ENCODE peak calls at places on chromosome 20, in six cellular contexts. One of them, this sample, is unnamed.

GRCh38 chr20:61993058-61993457 is 72.6 kb downstream of the TAF4 start:
- DNase-seq in fibroblast of lung: no peak
- DNase-seq in mesenchymal stem cell: no peak
- DNase-seq in kidney: peak; percentile 32
- DNase-seq in GM23248: no peak
- DNase-seq in colonic mucosa: no peak
- DNase-seq in this sample: no peak

GRCh38 chr20:44370639-44371218 is 15.2 kb downstream of the HNF4A start:
- DNase-seq in fibroblast of lung: no peak
- DNase-seq in mesenchymal stem cell: no peak
- DNase-seq in kidney: no peak
- DNase-seq in GM23248: no peak
- DNase-seq in colonic mucosa: peak; percentile 82
- DNase-seq in this sample: no peak

GRCh38 chr20:40945754-40946451 is 82.7 kb upstream of the TOP1 start:
- DNase-seq in fibroblast of lung: peak; percentile 75
- DNase-seq in mesenchymal stem cell: peak; percentile 50
- DNase-seq in kidney: no peak
- DNase-seq in GM23248: peak; percentile 68
- DNase-seq in colonic mucosa: peak; percentile 38
- DNase-seq in this sample: peak; percentile 56

GRCh38 chr20:50713677-50714101 is 17.7 kb upstream of the PARD6B start:
- DNase-seq in fibroblast of lung: peak; percentile 73
- DNase-seq in mesenchymal stem cell: no peak
- DNase-seq in kidney: no peak
- DNase-seq in GM23248: peak; percentile 62
- DNase-seq in colonic mucosa: no peak
- DNase-seq in this sample: no peak

GRCh38 chr20:43507150-43508080 is at the start of gene L3MBTL1:
- DNase-seq in fibroblast of lung: peak; percentile 27
- DNase-seq in mesenchymal stem cell: peak; percentile 36
- DNase-seq in kidney: peak; percentile 81
- DNase-seq in GM23248: peak; percentile 49
- DNase-seq in colonic mucosa: peak; percentile 61
- DNase-seq in this sample: peak; percentile 35

GRCh38 chr20:61643631-61644386 is 391.7 kb downstream of the CDH4 start:
- DNase-seq in fibroblast of lung: no peak
- DNase-seq in mesenchymal stem cell: no peak
- DNase-seq in kidney: no peak
- DNase-seq in GM23248: no peak
- DNase-seq in colonic mucosa: no peak
- DNase-seq in this sample: no peak

GRCh38 chr20:62370115-62370806 is 3.1 kb upstream of the LAMA5 start:
- DNase-seq in fibroblast of lung: peak; percentile 89
- DNase-seq in mesenchymal stem cell: peak; percentile 86
- DNase-seq in kidney: no peak
- DNase-seq in GM23248: peak; percentile 65
- DNase-seq in colonic mucosa: no peak
- DNase-seq in this sample: no peak

GRCh38 chr20:48260370-48260769 is 475.1 kb upstream of the SULF2 start:
- DNase-seq in fibroblast of lung: no peak
- DNase-seq in mesenchymal stem cell: no peak
- DNase-seq in kidney: no peak
- DNase-seq in GM23248: no peak
- DNase-seq in colonic mucosa: no peak
- DNase-seq in this sample: no peak

GRCh38 chr20:56417911-56418310 is 5.9 kb downstream of the CASS4 start:
- DNase-seq in fibroblast of lung: no peak
- DNase-seq in mesenchymal stem cell: no peak
- DNase-seq in kidney: no peak
- DNase-seq in GM23248: peak; percentile 63
- DNase-seq in colonic mucosa: no peak
- DNase-seq in this sample: no peak

GRCh38 chr20:48180039-48180438 is 394.8 kb upstream of the SULF2 start:
- DNase-seq in fibroblast of lung: no peak
- DNase-seq in mesenchymal stem cell: peak; percentile 69
- DNase-seq in kidney: no peak
- DNase-seq in GM23248: peak; percentile 38
- DNase-seq in colonic mucosa: no peak
- DNase-seq in this sample: peak; percentile 6

GRCh38 chr20:50790651-50791277 is 4.1 kb upstream of the BCAS4 start:
- DNase-seq in fibroblast of lung: peak; percentile 91
- DNase-seq in mesenchymal stem cell: peak; percentile 85
- DNase-seq in kidney: peak; percentile 97
- DNase-seq in GM23248: peak; percentile 97
- DNase-seq in colonic mucosa: peak; percentile 96
- DNase-seq in this sample: peak; percentile 73

GRCh38 chr20:49620364-49621240 is 52.7 kb upstream of the PTGIS start:
- DNase-seq in fibroblast of lung: no peak
- DNase-seq in mesenchymal stem cell: no peak
- DNase-seq in kidney: no peak
- DNase-seq in GM23248: no peak
- DNase-seq in colonic mucosa: no peak
- DNase-seq in this sample: no peak

GRCh38 chr20:3090565-3090964 is 6.0 kb upstream of the AVP start:
- DNase-seq in fibroblast of lung: no peak
- DNase-seq in mesenchymal stem cell: no peak
- DNase-seq in kidney: no peak
- DNase-seq in GM23248: no peak
- DNase-seq in colonic mucosa: no peak
- DNase-seq in this sample: no peak

GRCh38 chr20:20317195-20318113 is 50.5 kb upstream of the INSM1 start:
- DNase-seq in fibroblast of lung: no peak
- DNase-seq in mesenchymal stem cell: no peak
- DNase-seq in kidney: no peak
- DNase-seq in GM23248: no peak
- DNase-seq in colonic mucosa: no peak
- DNase-seq in this sample: no peak

GRCh38 chr20:40600441-40601235 is 88.4 kb downstream of the MAFB start:
- DNase-seq in fibroblast of lung: no peak
- DNase-seq in mesenchymal stem cell: no peak
- DNase-seq in kidney: no peak
- DNase-seq in GM23248: peak; percentile 5
- DNase-seq in colonic mucosa: peak; percentile 36
- DNase-seq in this sample: no peak

GRCh38 chr20:17442588-17442987 is 88.6 kb downstream of the BFSP1 start:
- DNase-seq in fibroblast of lung: no peak
- DNase-seq in mesenchymal stem cell: no peak
- DNase-seq in kidney: no peak
- DNase-seq in GM23248: no peak
- DNase-seq in colonic mucosa: no peak
- DNase-seq in this sample: no peak

GRCh38 chr20:53091789-53092188 is 119.6 kb downstream of the TSHZ2 start:
- DNase-seq in fibroblast of lung: no peak
- DNase-seq in mesenchymal stem cell: no peak
- DNase-seq in kidney: no peak
- DNase-seq in GM23248: no peak
- DNase-seq in colonic mucosa: no peak
- DNase-seq in this sample: no peak

GRCh38 chr20:23671479-23671878 is 17.4 kb downstream of the CST4 start:
- DNase-seq in fibroblast of lung: no peak
- DNase-seq in mesenchymal stem cell: no peak
- DNase-seq in kidney: no peak
- DNase-seq in GM23248: no peak
- DNase-seq in colonic mucosa: no peak
- DNase-seq in this sample: no peak

GRCh38 chr20:43658068-43658722 is 8.7 kb upstream of the MYBL2 start:
- DNase-seq in fibroblast of lung: no peak
- DNase-seq in mesenchymal stem cell: peak; percentile 77
- DNase-seq in kidney: no peak
- DNase-seq in GM23248: peak; percentile 63
- DNase-seq in colonic mucosa: no peak
- DNase-seq in this sample: no peak

GRCh38 chr20:38423541-38423940 is 11.6 kb downstream of the SNHG17 start:
- DNase-seq in fibroblast of lung: no peak
- DNase-seq in mesenchymal stem cell: no peak
- DNase-seq in kidney: no peak
- DNase-seq in GM23248: no peak
- DNase-seq in colonic mucosa: no peak
- DNase-seq in this sample: no peak

GRCh38 chr20:37331060-37331857 is 14.7 kb upstream of the SRC start:
- DNase-seq in fibroblast of lung: no peak
- DNase-seq in mesenchymal stem cell: no peak
- DNase-seq in kidney: no peak
- DNase-seq in GM23248: no peak
- DNase-seq in colonic mucosa: no peak
- DNase-seq in this sample: no peak

GRCh38 chr20:12068146-12068545 is 150.5 kb downstream of the BTBD3 start:
- DNase-seq in fibroblast of lung: no peak
- DNase-seq in mesenchymal stem cell: peak; percentile 69
- DNase-seq in kidney: no peak
- DNase-seq in GM23248: no peak
- DNase-seq in colonic mucosa: no peak
- DNase-seq in this sample: no peak

GRCh38 chr20:62146019-62146755 is 2.6 kb downstream of the SS18L1 start:
- DNase-seq in fibroblast of lung: no peak
- DNase-seq in mesenchymal stem cell: no peak
- DNase-seq in kidney: no peak
- DNase-seq in GM23248: no peak
- DNase-seq in colonic mucosa: no peak
- DNase-seq in this sample: no peak

GRCh38 chr20:22686097-22686496 is 101.7 kb upstream of the FOXA2 start:
- DNase-seq in fibroblast of lung: peak; percentile 61
- DNase-seq in mesenchymal stem cell: peak; percentile 72
- DNase-seq in kidney: no peak
- DNase-seq in GM23248: peak; percentile 82
- DNase-seq in colonic mucosa: peak; percentile 69
- DNase-seq in this sample: peak; percentile 70

GRCh38 chr20:24406761-24407550 is 62.5 kb upstream of the SYNDIG1 start:
- DNase-seq in fibroblast of lung: peak; percentile 23
- DNase-seq in mesenchymal stem cell: no peak
- DNase-seq in kidney: no peak
- DNase-seq in GM23248: no peak
- DNase-seq in colonic mucosa: no peak
- DNase-seq in this sample: no peak

GRCh38 chr20:10654630-10655029 is 19.2 kb downstream of the JAG1 start:
- DNase-seq in fibroblast of lung: no peak
- DNase-seq in mesenchymal stem cell: no peak
- DNase-seq in kidney: no peak
- DNase-seq in GM23248: no peak
- DNase-seq in colonic mucosa: peak; percentile 64
- DNase-seq in this sample: peak; percentile 56

GRCh38 chr20:11401988-11402387 is 515.7 kb upstream of the BTBD3 start:
- DNase-seq in fibroblast of lung: no peak
- DNase-seq in mesenchymal stem cell: no peak
- DNase-seq in kidney: no peak
- DNase-seq in GM23248: no peak
- DNase-seq in colonic mucosa: no peak
- DNase-seq in this sample: no peak

GRCh38 chr20:2767768-2768631 is 32.4 kb downstream of the CPXM1 start:
- DNase-seq in fibroblast of lung: peak; percentile 12
- DNase-seq in mesenchymal stem cell: no peak
- DNase-seq in kidney: peak; percentile 88
- DNase-seq in GM23248: peak; percentile 75
- DNase-seq in colonic mucosa: no peak
- DNase-seq in this sample: peak; percentile 54

GRCh38 chr20:46311719-46312074 is 3.4 kb upstream of the CDH22 start:
- DNase-seq in fibroblast of lung: no peak
- DNase-seq in mesenchymal stem cell: no peak
- DNase-seq in kidney: no peak
- DNase-seq in GM23248: no peak
- DNase-seq in colonic mucosa: no peak
- DNase-seq in this sample: no peak

GRCh38 chr20:8542115-8542486 is 410.0 kb downstream of the PLCB1 start:
- DNase-seq in fibroblast of lung: no peak
- DNase-seq in mesenchymal stem cell: no peak
- DNase-seq in kidney: no peak
- DNase-seq in GM23248: no peak
- DNase-seq in colonic mucosa: no peak
- DNase-seq in this sample: peak; percentile 85

GRCh38 chr20:35618032-35618371 is 2.4 kb downstream of the SPAG4 start:
- DNase-seq in fibroblast of lung: no peak
- DNase-seq in mesenchymal stem cell: no peak
- DNase-seq in kidney: no peak
- DNase-seq in GM23248: no peak
- DNase-seq in colonic mucosa: no peak
- DNase-seq in this sample: no peak
- H3K4me3 ChIP-seq in fibroblast of lung: peak overlapping the region; percentile 71
- H3K4me3 ChIP-seq in mesenchymal stem cell: no peak overlapping the region
- H3K4me3 ChIP-seq in kidney: peak overlapping the region; percentile 58
- H3K4me3 ChIP-seq in GM23248: peak overlapping the region; percentile 72
- H3K4me3 ChIP-seq in colonic mucosa: peak overlapping the region; percentile 53
- H3K4me3 ChIP-seq in this sample: peak overlapping the region; percentile 47

GRCh38 chr20:51978081-51978501 is 175.8 kb upstream of the SALL4 start:
- DNase-seq in fibroblast of lung: no peak
- DNase-seq in mesenchymal stem cell: no peak
- DNase-seq in kidney: no peak
- DNase-seq in GM23248: no peak
- DNase-seq in colonic mucosa: no peak
- DNase-seq in this sample: no peak
- H3K27ac ChIP-seq in fibroblast of lung: no peak overlapping the region
- H3K27ac ChIP-seq in mesenchymal stem cell: no peak overlapping the region
- H3K27ac ChIP-seq in kidney: no peak overlapping the region
- H3K27ac ChIP-seq in GM23248: no peak overlapping the region
- H3K27ac ChIP-seq in colonic mucosa: no peak overlapping the region
- H3K27ac ChIP-seq in this sample: no peak overlapping the region

GRCh38 chr20:399182-399707 is 8.9 kb upstream of the RBCK1 start:
- DNase-seq in fibroblast of lung: no peak
- DNase-seq in mesenchymal stem cell: no peak
- DNase-seq in kidney: no peak
- DNase-seq in GM23248: no peak
- DNase-seq in colonic mucosa: no peak
- DNase-seq in this sample: no peak
- H3K9ac ChIP-seq in fibroblast of lung: no peak overlapping the region
- H3K9ac ChIP-seq in mesenchymal stem cell: no peak overlapping the region
- H3K9ac ChIP-seq in kidney: no peak overlapping the region
- H3K9ac ChIP-seq in GM23248: no peak overlapping the region
- H3K9ac ChIP-seq in colonic mucosa: no peak overlapping the region
- H3K9ac ChIP-seq in this sample: no peak overlapping the region

DNA sequence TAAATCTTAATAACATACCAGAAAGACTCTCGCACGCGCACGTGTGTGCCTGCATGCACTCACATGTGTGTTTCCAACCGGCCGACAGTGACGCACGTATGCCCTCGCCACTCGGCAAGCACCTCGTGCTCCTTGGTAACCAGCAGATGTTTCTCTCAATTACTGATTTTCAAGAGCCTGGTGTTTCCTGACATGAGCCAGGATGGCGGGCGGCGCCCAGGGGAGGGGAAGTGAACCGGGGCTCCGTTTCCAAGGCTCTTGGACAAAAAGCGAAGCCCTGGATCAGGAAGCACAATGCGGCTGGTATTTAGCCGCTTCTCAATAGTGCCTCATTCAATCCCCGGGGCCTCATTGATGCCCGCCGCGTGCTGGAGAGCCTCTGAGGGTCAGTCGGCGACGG is 37.7 kb downstream of the PMEPA1 start:
- DNase-seq in fibroblast of lung: peak; percentile 57
- DNase-seq in mesenchymal stem cell: no peak
- DNase-seq in kidney: no peak
- DNase-seq in GM23248: peak; percentile 86
- DNase-seq in colonic mucosa: no peak
- DNase-seq in this sample: peak; percentile 86
- H3K4me3 ChIP-seq in fibroblast of lung: no peak overlapping the region
- H3K4me3 ChIP-seq in mesenchymal stem cell: no peak overlapping the region
- H3K4me3 ChIP-seq in kidney: no peak overlapping the region
- H3K4me3 ChIP-seq in GM23248: peak overlapping the region; percentile 43
- H3K4me3 ChIP-seq in colonic mucosa: no peak overlapping the region
- H3K4me3 ChIP-seq in this sample: no peak overlapping the region